ENCODE peak calls at places on chromosomes 5 and 9, in ten cellular contexts. C is GM13977, R is thoracic aorta, T is nephron progenitor cell, H is uterus, L is kidney epithelial cell, V is colonic mucosa, F is astrocyte, I is breast epithelium, W is WTC11. X is an unnamed sample.

GRCh38 chr9:15276328-15276969 is 30.6 kb downstream of the TTC39B start:
- DNase-seq in H (no peak), F (no peak), R (no peak), W (no peak), I (no peak), L (no peak), V (peak; percentile 76), T (no peak), C (no peak), X (no peak)

GRCh38 chr5:10789021-10789420 is 28.0 kb upstream of the DAP start:
- DNase-seq in H (peak; percentile 85), L (peak; percentile 9), C (no peak), W (no peak), I (no peak), F (peak; percentile 94), T (no peak), V (no peak), R (no peak), X (no peak)

GRCh38 chr9:652896-653295 is 188.6 kb upstream of the DMRT1 start:
- DNase-seq in H (no peak), C (no peak), R (no peak), T (no peak), W (no peak), F (no peak), V (peak; percentile 25), I (no peak), L (no peak), X (no peak)

GRCh38 chr5:132260714-132261615 is 3.5 kb downstream of the PDLIM4 start:
- DNase-seq in W (no peak), I (no peak), H (peak; percentile 87), T (no peak), L (peak; percentile 88), R (peak; percentile 72), V (peak; percentile 37), C (no peak), F (peak; percentile 96), X (peak; percentile 1)

GRCh38 chr5:157839157-157839795 is 19.7 kb downstream of the CLINT1 start:
- DNase-seq in C (no peak), F (no peak), I (no peak), T (no peak), V (no peak), R (no peak), H (no peak), W (no peak), L (no peak), X (no peak)

GRCh38 chr9:130631331-130632080 is 32.9 kb upstream of the PRDM12 start:
- DNase-seq in C (no peak), V (no peak), F (no peak), L (no peak), R (no peak), H (no peak), T (no peak), W (no peak), I (peak; percentile 24), X (no peak)

GRCh38 chr9:35910613-35911488 is 1.6 kb downstream of the SPAAR start:
- DNase-seq in H (no peak), L (no peak), C (peak; percentile 58), R (no peak), V (peak; percentile 80), F (peak; percentile 38), W (no peak), I (no peak), T (no peak), X (peak; percentile 48)

GRCh38 chr5:72138943-72139467 is 31.7 kb downstream of the MAP1B start:
- DNase-seq in I (no peak), F (peak; percentile 98), T (no peak), L (peak; percentile 58), R (no peak), W (no peak), V (no peak), C (no peak), H (no peak), X (no peak)

GRCh38 chr9:77667151-77667550 is 19.0 kb upstream of the GNA14 start:
- DNase-seq in F (no peak), I (no peak), H (no peak), L (no peak), W (no peak), C (no peak), R (no peak), T (no peak), V (no peak), X (no peak)

DNA sequence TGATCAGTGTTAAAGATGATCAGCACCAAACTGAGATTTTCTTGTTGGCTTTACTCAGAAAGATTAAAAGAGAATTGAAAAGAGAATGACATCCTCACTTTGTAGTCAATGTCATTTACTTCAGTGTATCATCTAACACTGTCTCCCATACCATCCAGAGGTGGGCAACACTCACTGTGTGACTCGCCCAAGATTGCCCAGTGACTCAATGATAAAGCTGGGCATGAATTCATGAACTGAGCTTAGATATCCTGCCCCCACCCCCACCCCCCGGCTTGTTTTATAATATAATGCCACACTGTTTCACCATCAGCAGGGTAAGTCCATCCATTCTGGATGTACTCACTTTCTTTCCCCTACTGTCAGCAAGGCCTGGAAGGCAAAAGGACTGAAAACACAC is 242.2 kb downstream of the FAM114A2 start:
- DNase-seq in T (no peak), F (no peak), L (no peak), H (no peak), R (no peak), C (no peak), V (no peak), I (no peak), W (no peak), X (no peak)
- TF ChIP-seq CTCF in T (no peak), F (no peak), L (no peak), H (no peak), R (no peak), C (no peak), V (no peak), I (no peak), W (no peak), X (no peak)

GRCh38 chr5:98275980-98276379 is 497.5 kb upstream of the RGMB start:
- DNase-seq in R (no peak), L (no peak), F (no peak), C (no peak), W (no peak), V (no peak), T (no peak), I (no peak), H (no peak), X (no peak)
- TF ChIP-seq CTCF in R (no peak), L (no peak), F (no peak), C (no peak), W (no peak), V (no peak), T (no peak), I (no peak), H (no peak), X (peak; percentile 37)

GRCh38 chr5:60724126-60724525 is 24.2 kb upstream of the DEPDC1B start:
- DNase-seq in I (no peak), T (no peak), R (no peak), L (no peak), C (no peak), V (no peak), W (no peak), H (no peak), F (no peak), X (no peak)

GRCh38 chr5:60719329-60719728 is 19.4 kb upstream of the DEPDC1B start:
- DNase-seq in F (no peak), L (no peak), C (no peak), V (no peak), R (no peak), I (no peak), W (no peak), T (no peak), H (no peak), X (no peak)

GRCh38 chr5:60718186-60718892 is 18.4 kb upstream of the DEPDC1B start:
- DNase-seq in C (no peak), L (no peak), H (no peak), V (no peak), T (no peak), R (no peak), F (no peak), W (no peak), I (no peak), X (no peak)

GRCh38 chr5:60727032-60727431 is 27.1 kb upstream of the DEPDC1B start:
- DNase-seq in R (no peak), V (no peak), T (no peak), C (no peak), L (no peak), F (no peak), H (no peak), I (no peak), W (no peak), X (no peak)

DNA sequence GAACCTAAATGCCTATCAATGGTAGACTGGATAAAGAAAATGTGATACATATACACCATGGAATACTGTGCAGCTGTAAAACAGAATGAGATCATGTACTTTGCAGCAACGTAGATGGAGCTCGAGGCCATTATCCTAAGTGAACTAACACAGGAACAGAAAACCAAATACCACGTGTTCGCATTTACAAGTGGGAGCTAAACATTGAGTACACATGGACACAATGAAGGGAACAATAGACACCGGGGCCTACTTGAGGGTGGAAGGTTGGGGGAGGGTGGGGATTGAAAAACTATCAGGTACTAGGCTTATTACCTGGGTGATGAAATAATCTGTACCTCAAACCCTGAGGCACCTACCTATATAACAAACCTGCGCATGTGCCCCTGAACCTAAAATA is 22.4 kb upstream of the DEPDC1B start:
- DNase-seq in R (no peak), H (no peak), F (no peak), W (no peak), I (no peak), T (no peak), V (no peak), L (no peak), C (no peak), X (no peak)
- TF ChIP-seq CTCF in R (no peak), H (no peak), F (no peak), W (no peak), I (no peak), T (no peak), V (no peak), L (no peak), C (no peak), X (no peak)

GRCh38 chr9:23841304-23841703 is 15.3 kb upstream of the ELAVL2 start:
- DNase-seq in T (no peak), I (no peak), C (no peak), H (no peak), V (no peak), L (no peak), W (no peak), F (no peak), R (no peak), X (no peak)

DNA sequence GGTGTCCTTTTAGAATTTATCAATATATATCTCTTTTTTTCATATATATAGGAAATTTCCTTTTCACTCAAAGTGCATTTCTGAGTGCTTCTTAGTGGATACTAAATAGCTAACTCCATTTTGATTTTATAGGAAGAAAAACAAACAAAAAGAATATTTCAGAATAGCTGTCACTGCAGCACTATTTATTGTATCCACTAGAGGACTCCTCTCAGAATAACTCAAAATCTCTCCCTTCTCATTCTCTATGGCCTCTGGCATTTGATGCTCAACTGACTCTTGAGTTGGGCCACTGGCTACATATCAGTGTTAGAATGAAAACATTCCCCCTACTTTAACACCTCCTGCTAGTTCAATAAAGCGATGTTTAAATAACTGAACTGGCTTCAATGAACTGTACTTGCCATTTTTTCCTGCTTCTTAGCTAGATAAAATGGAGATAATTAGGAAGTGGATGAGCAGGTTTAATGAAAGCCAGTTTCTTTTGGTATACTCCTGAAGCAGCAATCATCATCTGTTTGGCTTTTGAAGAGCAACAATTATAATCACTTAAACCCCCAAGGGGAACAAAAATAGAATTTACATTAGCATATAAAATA is 16.6 kb upstream of the ELAVL2 start:
- DNase-seq in F (no peak), I (no peak), C (no peak), T (no peak), W (no peak), H (no peak), R (no peak), L (no peak), V (no peak), X (no peak)
- TF ChIP-seq CTCF in F (peak; percentile 20), I (no peak), C (peak; percentile 7), T (peak; percentile 15), W (no peak), H (no peak), R (no peak), L (no peak), V (no peak), X (peak; percentile 64)

GRCh38 chr9:137685035-137685885 is 66.5 kb downstream of the EHMT1 start:
- DNase-seq in W (no peak), C (no peak), T (no peak), L (no peak), R (no peak), F (peak; percentile 69), H (no peak), V (no peak), I (no peak), X (no peak)
- TF ChIP-seq CTCF in W (no peak), C (no peak), T (no peak), L (no peak), R (no peak), F (no peak), H (no peak), V (no peak), I (no peak), X (no peak)

X was measured in endothelial cell.